ENCODE peak calls at places on chromosomes 7 and 10, in seven cellular contexts. Z, E, Y, C, S, G and D are unnamed samples.

GRCh38 chr10:6811153-6811552 is 231.1 kb upstream of the PRKCQ start:
- DNase-seq in Z (no peak), E (peak; percentile 56), Y (no peak), C (no peak), S (no peak), G (no peak), D (no peak)

GRCh38 chr10:99827906-99828305 is 45.5 kb downstream of the ABCC2 start:
- DNase-seq in Z (peak; percentile 34), E (no peak), Y (no peak), C (no peak), S (no peak), G (peak; percentile 26), D (peak; percentile 23)

GRCh38 chr10:103838851-103839512 is 16.4 kb downstream of the SH3PXD2A start:
- DNase-seq in Z (no peak), E (no peak), Y (no peak), C (no peak), S (no peak), G (peak; percentile 47), D (no peak)

GRCh38 chr7:134736381-134736780 is 43.1 kb upstream of the CALD1 start:
- DNase-seq in Z (no peak), E (no peak), Y (no peak), C (no peak), S (no peak), G (no peak), D (no peak)

GRCh38 chr10:970311-971149 is 17.7 kb upstream of the GTPBP4 start:
- DNase-seq in Z (peak; percentile 11), E (no peak), Y (no peak), C (peak; percentile 73), S (no peak), G (no peak), D (no peak)

GRCh38 chr10:124697837-124698559 is 46.2 kb downstream of the FAM53B start:
- DNase-seq in Z (no peak), E (peak; percentile 25), Y (peak; percentile 24), C (no peak), S (no peak), G (no peak), D (no peak)

GRCh38 chr10:70573599-70574506 is 28.7 kb downstream of the PRF1 start:
- DNase-seq in Z (no peak), E (peak; percentile 55), Y (no peak), C (no peak), S (no peak), G (no peak), D (no peak)

GRCh38 chr10:92575961-92576360 is 2.1 kb upstream of the IDE start:
- DNase-seq in Z (no peak), E (peak; percentile 88), Y (no peak), C (no peak), S (no peak), G (peak; percentile 37), D (no peak)

GRCh38 chr7:100585511-100586265 is at the start of gene LRCH4:
- DNase-seq in Z (peak; percentile 7), E (peak; percentile 50), Y (peak; percentile 74), C (peak; percentile 86), S (peak; percentile 65), G (no peak), D (no peak)

GRCh38 chr10:84341538-84341856 is 13.1 kb downstream of the CCSER2 start:
- DNase-seq in Z (no peak), E (no peak), Y (no peak), C (no peak), S (no peak), G (no peak), D (no peak)

GRCh38 chr7:140674356-140674800 is 1.6 kb downstream of the ADCK2 start:
- DNase-seq in Z (no peak), E (no peak), Y (no peak), C (no peak), S (no peak), G (no peak), D (no peak)

GRCh38 chr10:67612577-67613537 is 83.1 kb downstream of the CTNNA3 start:
- DNase-seq in Z (peak; percentile 72), E (no peak), Y (no peak), C (no peak), S (no peak), G (no peak), D (peak; percentile 25)

GRCh38 chr10:42637648-42638052 is 720 bp downstream of the ZNF33B start:
- DNase-seq in Z (no peak), E (no peak), Y (no peak), C (no peak), S (no peak), G (no peak), D (no peak)

GRCh38 chr7:127941471-127941870 is 89.8 kb downstream of the LRRC4 start:
- DNase-seq in Z (no peak), E (no peak), Y (no peak), C (no peak), S (no peak), G (no peak), D (no peak)

GRCh38 chr7:2355079-2356008 is 717 bp downstream of the EIF3B start:
- DNase-seq in Z (no peak), E (no peak), Y (peak; percentile 31), C (peak; percentile 35), S (no peak), G (no peak), D (no peak)

GRCh38 chr10:124525751-124526600 is 64.4 kb downstream of the LHPP start:
- DNase-seq in Z (no peak), E (no peak), Y (no peak), C (no peak), S (no peak), G (no peak), D (no peak)

GRCh38 chr7:48168159-48168558 is 3.1 kb upstream of the ABCA13 start:
- DNase-seq in Z (peak; percentile 71), E (peak; percentile 88), Y (no peak), C (no peak), S (no peak), G (peak; percentile 75), D (no peak)

GRCh38 chr7:153934629-153935028 is 117.6 kb upstream of the DPP6 start:
- DNase-seq in Z (no peak), E (no peak), Y (no peak), C (no peak), S (no peak), G (no peak), D (no peak)

GRCh38 chr10:69338547-69339450 is 60.5 kb downstream of the HK1 start:
- DNase-seq in Z (no peak), E (no peak), Y (no peak), C (no peak), S (no peak), G (peak; percentile 64), D (no peak)

GRCh38 chr10:18582803-18583202 is 68.6 kb downstream of the NSUN6 start:
- DNase-seq in Z (peak; percentile 31), E (no peak), Y (no peak), C (no peak), S (no peak), G (peak; percentile 16), D (no peak)

GRCh38 chr10:18577823-18578685 is 73.3 kb downstream of the NSUN6 start:
- DNase-seq in Z (no peak), E (no peak), Y (no peak), C (no peak), S (no peak), G (no peak), D (no peak)

DNA sequence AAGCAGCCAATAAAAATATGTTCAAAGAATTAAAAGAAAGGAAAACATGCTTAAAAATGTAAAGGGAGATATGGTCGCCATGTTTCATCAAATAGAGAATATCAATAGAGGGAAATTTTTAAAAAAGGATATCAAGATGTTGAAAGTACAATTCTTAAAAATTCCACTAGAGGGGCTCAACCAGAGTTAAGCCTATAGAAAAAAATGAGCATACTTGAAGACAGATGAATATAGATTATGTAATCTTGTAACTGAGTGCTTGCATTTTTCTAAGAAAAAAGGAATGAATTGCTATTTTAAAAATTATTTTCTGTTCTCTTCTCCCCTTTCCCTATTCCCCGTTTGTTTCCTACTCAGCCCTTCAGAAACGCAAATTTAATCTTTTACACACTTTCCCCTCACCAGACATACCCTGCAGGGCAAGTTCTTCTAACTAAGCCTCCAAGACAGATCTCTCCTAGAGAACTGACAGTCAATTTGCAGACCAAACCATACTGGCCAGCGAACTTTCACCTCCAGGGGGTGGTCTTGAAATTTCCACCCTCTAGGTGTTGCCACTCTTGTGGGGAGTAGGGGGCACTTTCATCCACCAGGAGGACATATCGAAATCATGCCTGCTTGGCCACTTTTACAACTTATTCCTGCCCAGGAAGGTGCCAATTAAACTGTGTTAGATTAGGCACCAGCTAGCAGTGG is 67.7 kb downstream of the NSUN6 start:
- DNase-seq in Z (no peak), E (peak; percentile 18), Y (no peak), C (no peak), S (no peak), G (peak; percentile 22), D (no peak)
- TF ChIP-seq CTCF in Z (peak; percentile 10), E (no peak), Y (peak; percentile 27), C (peak; percentile 21), S (no peak), G (peak; percentile 22), D (no peak)

GRCh38 chr10:62559481-62560206 is 185.5 kb downstream of the ZNF365 start:
- DNase-seq in Z (no peak), E (no peak), Y (no peak), C (no peak), S (no peak), G (peak; percentile 75), D (no peak)
- H3K4me3 ChIP-seq in Z (no peak overlapping the region), E (no peak overlapping the region), Y (no peak overlapping the region), C (no peak overlapping the region), S (no peak overlapping the region), G (no peak overlapping the region), D (no peak overlapping the region)

GRCh38 chr10:20743142-20743541 is 154.0 kb downstream of the NEBL start:
- DNase-seq in Z (no peak), E (no peak), Y (no peak), C (no peak), S (no peak), G (no peak), D (no peak)

GRCh38 chr10:20745556-20745955 is 151.6 kb downstream of the NEBL start:
- DNase-seq in Z (no peak), E (no peak), Y (no peak), C (no peak), S (no peak), G (no peak), D (no peak)

GRCh38 chr10:20746856-20747255 is 150.3 kb downstream of the NEBL start:
- DNase-seq in Z (no peak), E (no peak), Y (no peak), C (no peak), S (no peak), G (no peak), D (no peak)

GRCh38 chr10:20743935-20744334 is 153.2 kb downstream of the NEBL start:
- DNase-seq in Z (no peak), E (no peak), Y (no peak), C (no peak), S (no peak), G (no peak), D (no peak)

GRCh38 chr10:20744851-20745250 is 152.3 kb downstream of the NEBL start:
- DNase-seq in Z (no peak), E (no peak), Y (no peak), C (no peak), S (no peak), G (peak; percentile 2), D (no peak)
- TF ChIP-seq CTCF in Z (no peak), E (no peak), Y (no peak), C (no peak), S (no peak), G (no peak), D (no peak)

GRCh38 chr7:137954614-137955013 is 47.3 kb downstream of the CREB3L2 start:
- DNase-seq in Z (no peak), E (no peak), Y (no peak), C (no peak), S (no peak), G (no peak), D (no peak)
- H3K4me3 ChIP-seq in Z (no peak overlapping the region), E (no peak overlapping the region), Y (peak overlapping the region; percentile 1), C (no peak overlapping the region), S (no peak overlapping the region), G (no peak overlapping the region), D (no peak overlapping the region)